ENCODE peak calls at places on chromosomes 2 and 18, in nine cellular contexts. X is heart right ventricle; T is suprapubic skin; J is kidney; R is H1; E is esophagus squamous epithelium; U is lower lobe of right lung; I is CD8-positive, alpha-beta T cell; W is sigmoid colon. L is an unnamed sample.

GRCh38 chr2:197711576-197711975 is 6.4 kb downstream of the MARS2 start:
- DNase-seq in I (no peak), X (no peak), J (no peak), U (no peak), R (no peak), T (no peak), W (no peak), E (no peak), L (no peak)

GRCh38 chr2:161237397-161238263 is 70.6 kb upstream of the PSMD14 start:
- DNase-seq in U (peak; percentile 64), E (no peak), J (peak; percentile 77), W (peak; percentile 88), R (peak; percentile 69), T (peak; percentile 80), X (peak; percentile 52), I (peak; percentile 14), L (peak; percentile 64)

GRCh38 chr2:134314656-134315377 is 60.9 kb downstream of the MGAT5 start:
- DNase-seq in E (no peak), U (no peak), I (no peak), J (peak; percentile 53), R (no peak), W (no peak), T (no peak), X (peak; percentile 14), L (no peak)

GRCh38 chr2:218876562-218877219 is 4.0 kb upstream of the WNT10A start:
- DNase-seq in R (peak; percentile 90), J (peak; percentile 78), U (no peak), I (peak; percentile 61), E (no peak), T (no peak), X (no peak), W (peak; percentile 78), L (peak; percentile 82)

GRCh38 chr2:16664809-16665745 is 557 bp downstream of the CYRIA start:
- DNase-seq in T (no peak), W (peak; percentile 74), J (peak; percentile 74), I (no peak), X (no peak), E (no peak), U (no peak), R (no peak), L (no peak)

GRCh38 chr2:174764281-174765063 is at the start of gene CHRNA1:
- DNase-seq in E (no peak), W (no peak), U (no peak), X (no peak), I (no peak), J (no peak), T (no peak), R (no peak), L (no peak)

GRCh38 chr2:241852116-241852980 is 6.3 kb downstream of the PDCD1 start:
- DNase-seq in R (peak; percentile 42), U (peak; percentile 35), J (peak; percentile 71), I (no peak), T (no peak), W (peak; percentile 62), X (no peak), E (no peak), L (no peak)

GRCh38 chr18:28581503-28582169 is 404.7 kb upstream of the CDH2 start:
- DNase-seq in T (no peak), U (no peak), R (no peak), X (no peak), W (no peak), J (no peak), E (no peak), I (no peak), L (no peak)

GRCh38 chr18:74609535-74609934 is 11.9 kb downstream of the ZNF407 start:
- DNase-seq in J (no peak), E (no peak), U (no peak), I (no peak), W (no peak), R (no peak), X (no peak), T (no peak), L (no peak)

GRCh38 chr2:201262718-201263117 is 2.4 kb downstream of the CASP8 start:
- DNase-seq in T (no peak), R (no peak), W (no peak), X (no peak), J (no peak), I (no peak), U (no peak), E (no peak), L (no peak)

GRCh38 chr2:164015328-164016123 is 279.7 kb upstream of the FIGN start:
- DNase-seq in U (no peak), X (no peak), R (no peak), T (no peak), J (no peak), W (peak; percentile 59), I (no peak), E (no peak), L (no peak)

GRCh38 chr2:111905990-111906735 is 7.8 kb downstream of the MERTK start:
- DNase-seq in R (no peak), J (no peak), I (no peak), X (no peak), T (no peak), U (no peak), W (no peak), E (no peak), L (peak; percentile 94)

GRCh38 chr2:21279525-21279924 is 155.8 kb downstream of the TDRD15 start:
- DNase-seq in R (no peak), W (no peak), I (no peak), T (no peak), X (peak; percentile 56), U (no peak), J (no peak), E (no peak), L (no peak)

GRCh38 chr2:164711246-164712138 is 90.2 kb upstream of the GRB14 start:
- DNase-seq in I (no peak), T (no peak), W (no peak), X (no peak), U (no peak), J (no peak), E (no peak), R (no peak), L (no peak)

GRCh38 chr18:23523429-23524212 is 20.3 kb downstream of the RMC1 start:
- DNase-seq in E (no peak), I (no peak), J (no peak), U (no peak), T (no peak), W (no peak), X (no peak), R (no peak), L (no peak)

GRCh38 chr2:150981826-150982225 is 279.8 kb downstream of the RBM43 start:
- DNase-seq in I (no peak), U (no peak), W (no peak), X (no peak), J (no peak), R (no peak), E (no peak), T (no peak), L (no peak)

GRCh38 chr2:24471662-24472061 is 19.4 kb upstream of the NCOA1 start:
- DNase-seq in U (no peak), T (no peak), W (no peak), I (no peak), X (no peak), J (no peak), E (no peak), R (no peak), L (peak; percentile 47)

GRCh38 chr2:37585982-37586621 is 85.3 kb downstream of the CDC42EP3 start:
- DNase-seq in W (peak; percentile 80), J (peak; percentile 82), T (peak; percentile 78), R (no peak), X (no peak), I (peak; percentile 59), E (no peak), U (no peak), L (peak; percentile 74)
- H3K4me3 ChIP-seq in W (no peak overlapping the region), J (no peak overlapping the region), T (no peak overlapping the region), R (no peak overlapping the region), X (no peak overlapping the region), I (no peak overlapping the region), E (peak overlapping the region; percentile 24), U (no peak overlapping the region), L (no peak overlapping the region)

GRCh38 chr2:189849550-189849949 is 65.3 kb downstream of the PMS1 start:
- DNase-seq in I (no peak), R (no peak), T (no peak), E (no peak), W (no peak), U (no peak), X (no peak), J (no peak), L (no peak)
- H3K36me3 ChIP-seq in I (no peaks in the 10 kb centered on the region), R (peaks cover 20% of the 10 kb centered on the region), T (peaks cover 21% of the 10 kb centered on the region), E (no peaks in the 10 kb centered on the region), W (no peaks in the 10 kb centered on the region), U (peaks cover 60% of the 10 kb centered on the region), X (peaks cover 68% of the 10 kb centered on the region), J (peaks cover 8% of the 10 kb centered on the region), L (peaks cover 12% of the 10 kb centered on the region)

GRCh38 chr2:60152226-60152833 is 401.1 kb downstream of the BCL11A start:
- DNase-seq in U (no peak), W (no peak), T (no peak), R (no peak), X (no peak), E (no peak), J (no peak), I (no peak), L (peak; percentile 45)

GRCh38 chr2:60149151-60149550 is 404.3 kb downstream of the BCL11A start:
- DNase-seq in R (no peak), U (no peak), I (no peak), W (no peak), X (no peak), J (no peak), T (no peak), E (no peak), L (no peak)

DNA sequence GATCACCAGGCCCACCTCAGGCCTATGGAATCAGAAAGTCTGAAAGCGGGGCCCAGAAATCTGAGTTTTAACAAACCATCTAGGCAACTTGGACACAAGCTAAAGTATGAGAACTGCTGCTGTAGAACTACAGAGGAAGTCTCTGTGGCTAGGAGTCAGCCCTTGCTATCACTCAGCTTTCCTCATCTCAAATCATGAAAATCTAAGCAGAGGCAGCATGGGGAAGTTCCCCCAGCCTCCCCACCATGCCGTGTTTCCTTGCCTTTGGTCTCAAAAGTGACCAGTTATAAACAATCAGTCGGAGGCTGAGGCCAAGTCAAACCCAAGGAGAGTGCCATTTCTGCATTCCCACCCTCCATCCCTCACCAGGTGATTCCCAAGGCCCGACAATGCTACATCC is 404.7 kb downstream of the BCL11A start:
- DNase-seq in W (no peak), J (no peak), R (no peak), I (no peak), T (no peak), E (no peak), U (no peak), X (no peak), L (no peak)
- H3K9me3 ChIP-seq in W (no peaks in the 10 kb centered on the region), J (peaks cover 3% of the 10 kb centered on the region), R (peaks cover 3% of the 10 kb centered on the region), I (no peaks in the 10 kb centered on the region), T (no peaks in the 10 kb centered on the region), E (no peaks in the 10 kb centered on the region), U (no peaks in the 10 kb centered on the region), X (no peaks in the 10 kb centered on the region), L (no peaks in the 10 kb centered on the region)

DNA sequence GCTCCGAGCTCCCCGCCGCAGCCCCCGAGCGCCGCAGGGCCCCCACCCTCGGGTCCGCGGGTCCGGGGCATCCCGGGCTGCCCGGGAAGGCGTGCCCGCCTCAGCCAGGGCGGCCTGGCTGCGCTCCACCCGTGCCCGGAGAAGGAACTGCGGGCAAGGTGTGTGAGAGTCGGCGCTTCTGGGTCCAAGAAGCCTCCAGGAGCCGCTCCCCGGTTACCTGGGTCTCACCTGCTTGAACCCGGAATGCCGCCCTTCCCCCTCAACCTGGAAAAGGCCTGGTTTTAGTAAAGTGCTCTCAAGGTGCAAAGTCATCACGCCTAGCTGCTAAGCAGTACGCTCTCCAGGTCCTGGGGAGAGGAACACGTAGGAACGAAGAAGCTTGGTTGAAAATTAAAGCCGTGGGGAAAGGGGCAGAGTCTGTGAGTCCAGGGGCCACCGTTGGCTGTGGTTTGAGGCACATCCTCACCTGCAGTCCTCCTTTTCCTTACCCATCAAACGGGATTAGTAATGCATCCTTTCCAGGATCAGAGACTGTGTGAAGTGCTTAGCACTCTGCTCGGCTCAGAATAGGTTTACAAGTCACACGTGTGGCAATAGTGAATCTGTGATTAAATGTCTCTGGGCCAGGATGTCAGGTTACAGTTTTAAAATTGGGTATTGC is 1.2 kb downstream of the ASAP2 start:
- DNase-seq in I (no peak), U (peak; percentile 68), T (no peak), W (no peak), J (no peak), R (peak; percentile 73), E (no peak), X (no peak), L (peak; percentile 38)
- H3K4me3 ChIP-seq in I (no peak overlapping the region), U (peak overlapping the region; percentile 78), T (peak overlapping the region; percentile 89), W (peak overlapping the region; percentile 86), J (peak overlapping the region; percentile 80), R (peak overlapping the region; percentile 67), E (peak overlapping the region; percentile 78), X (peak overlapping the region; percentile 72), L (peak overlapping the region; percentile 97)